ENCODE peak calls at places on chromosomes 7 and 10, in six cellular contexts. P is EL, R is stomach, O is NCI-H1417, B is amniotic epithelial cell, Z is A172. E is an unnamed sample.

GRCh38 chr10:4767033-4767814 is 58.8 kb upstream of the AKR1E2 start:
- DNase-seq in R (no peak), O (no peak), Z (peak), P (peak), B (peak), E (no peak)

GRCh38 chr10:78953124-78954008 is 115.4 kb upstream of the ZMIZ1 start:
- DNase-seq in B (peak), Z (peak), O (no peak), R (no peak), P (peak), E (no peak)

GRCh38 chr10:71889388-71889987 is 38.4 kb upstream of the PSAP start:
- DNase-seq in P (no peak), O (peak), B (no peak), R (no peak), Z (no peak), E (no peak)

GRCh38 chr10:43292745-43293676 is 26.1 kb upstream of the RASGEF1A start:
- DNase-seq in B (peak), Z (peak), O (peak), R (peak), P (peak), E (peak)

GRCh38 chr7:94336009-94336408 is 58.7 kb upstream of the COL1A2 start:
- DNase-seq in Z (no peak), B (no peak), O (no peak), P (no peak), R (no peak), E (no peak)

GRCh38 chr10:111360260-111360925 is 283.6 kb downstream of the ADRA2A start:
- DNase-seq in R (peak), B (peak), P (peak), O (no peak), Z (peak), E (peak)

GRCh38 chr7:156456503-156457115 is 184.0 kb upstream of the RNF32 start:
- DNase-seq in B (no peak), P (no peak), O (no peak), R (no peak), Z (no peak), E (no peak)

GRCh38 chr7:111030358-111030735 is 60.6 kb upstream of the LRRN3 start:
- DNase-seq in P (no peak), Z (no peak), B (no peak), R (no peak), O (no peak), E (no peak)

GRCh38 chr10:70602665-70603438 is at the start of gene PRF1:
- DNase-seq in O (no peak), P (no peak), Z (no peak), B (no peak), R (peak), E (no peak)

GRCh38 chr7:22267989-22268615 is 88.9 kb downstream of the RAPGEF5 start:
- DNase-seq in B (no peak), P (no peak), R (no peak), O (no peak), Z (peak), E (no peak)

GRCh38 chr10:102604379-102604960 is 39.8 kb upstream of the TRIM8 start:
- DNase-seq in B (peak), R (no peak), Z (peak), P (peak), O (no peak), E (no peak)

GRCh38 chr10:100100651-100101525 is 19.2 kb upstream of the CPN1 start:
- DNase-seq in O (no peak), Z (peak), R (no peak), P (peak), B (peak), E (no peak)

GRCh38 chr7:157271991-157272324 is 64.8 kb upstream of the DNAJB6 start:
- DNase-seq in O (no peak), B (peak), P (peak), R (peak), Z (peak), E (no peak)

GRCh38 chr7:1312098-1313070 is 79.7 kb downstream of the UNCX start:
- DNase-seq in R (no peak), B (no peak), Z (no peak), P (no peak), O (no peak), E (no peak)

GRCh38 chr10:30083934-30084333 is 24.5 kb upstream of the JCAD start:
- DNase-seq in R (no peak), B (no peak), O (no peak), Z (no peak), P (no peak), E (no peak)

GRCh38 chr10:7826971-7827370 is 8.7 kb downstream of the TAF3 start:
- DNase-seq in O (no peak), Z (peak), B (peak), R (no peak), P (peak), E (no peak)

GRCh38 chr10:24721254-24722106 is 2.2 kb downstream of the ARHGAP21 start:
- DNase-seq in P (peak), B (no peak), Z (no peak), O (no peak), R (peak), E (no peak)

GRCh38 chr7:122014697-122015096 is 129.4 kb downstream of the AASS start:
- DNase-seq in R (no peak), B (peak), O (no peak), P (no peak), Z (no peak), E (no peak)

GRCh38 chr10:130750441-130750840 is 561.1 kb downstream of the TCERG1L start:
- DNase-seq in B (no peak), O (no peak), P (no peak), R (no peak), Z (no peak), E (no peak)

GRCh38 chr10:59057350-59057749 is 119.1 kb upstream of the PHYHIPL start:
- DNase-seq in Z (no peak), B (no peak), P (no peak), R (no peak), O (no peak), E (no peak)

GRCh38 chr10:62744136-62744535 is 60.4 kb upstream of the ADO start:
- DNase-seq in B (peak), O (no peak), R (no peak), P (peak), Z (peak), E (no peak)

GRCh38 chr10:106897631-106898161 is 266.8 kb downstream of the SORCS1 start:
- DNase-seq in Z (no peak), R (peak), O (no peak), P (no peak), B (no peak), E (no peak)

GRCh38 chr10:101050206-101051069 is 11.4 kb upstream of the KAZALD1 start:
- DNase-seq in P (peak), R (peak), B (no peak), O (peak), Z (peak), E (peak)

GRCh38 chr7:127717502-127718125 is 65.6 kb downstream of the SND1 start:
- DNase-seq in B (peak), P (peak), R (no peak), Z (no peak), O (no peak), E (no peak)

GRCh38 chr10:34343764-34344163 is 471.3 kb downstream of the PARD3 start:
- DNase-seq in R (no peak), O (no peak), B (peak), Z (peak), P (peak), E (no peak)

E was measured in NCI-H345.